ENCODE peak calls at places on chromosomes 16 and 17, in nine cellular contexts. N is transverse colon, M is prostate gland, T is type B pancreatic cell, I is fibroblast of pulmonary artery, E is ascending aorta, K is left lung, R is sigmoid colon, Z is heart right ventricle. L is an unnamed sample.

GRCh38 chr17:6365187-6365943 is 69.6 kb downstream of the AIPL1 start:
- DNase-seq in N (no peak), M (no peak), T (peak), I (peak), E (no peak), K (no peak), R (no peak), Z (no peak), L (no peak)

GRCh38 chr16:58499092-58499511 is 841 bp upstream of the NDRG4 start:
- DNase-seq in N (no peak), M (no peak), T (no peak), I (no peak), E (no peak), K (no peak), R (peak), Z (no peak), L (no peak)

GRCh38 chr17:38743556-38744171 is 4.5 kb downstream of the PCGF2 start:
- DNase-seq in N (no peak), M (no peak), T (no peak), I (no peak), E (no peak), K (no peak), R (no peak), Z (no peak), L (no peak)

GRCh38 chr17:44842748-44843147 is 4.9 kb upstream of the HIGD1B start:
- DNase-seq in N (no peak), M (no peak), T (no peak), I (no peak), E (no peak), K (no peak), R (no peak), Z (peak), L (no peak)

GRCh38 chr17:77948690-77949114 is 9.8 kb upstream of the TNRC6C start:
- DNase-seq in N (no peak), M (no peak), T (no peak), I (peak), E (peak), K (no peak), R (no peak), Z (peak), L (no peak)

GRCh38 chr17:61002316-61002736 is 324.7 kb downstream of the BCAS3 start:
- DNase-seq in N (no peak), M (no peak), T (no peak), I (peak), E (no peak), K (no peak), R (no peak), Z (no peak), L (peak)

GRCh38 chr17:18228176-18228682 is 2.8 kb downstream of the LLGL1 start:
- DNase-seq in N (no peak), M (no peak), T (no peak), I (no peak), E (no peak), K (no peak), R (no peak), Z (no peak), L (no peak)

GRCh38 chr17:71313866-71314265 is 807.0 kb upstream of the SOX9 start:
- DNase-seq in N (no peak), M (no peak), T (no peak), I (no peak), E (no peak), K (no peak), R (no peak), Z (no peak), L (no peak)

GRCh38 chr17:72445055-72445991 is 324.5 kb downstream of the SOX9 start:
- DNase-seq in N (peak), M (no peak), T (no peak), I (no peak), E (no peak), K (no peak), R (no peak), Z (no peak), L (no peak)

GRCh38 chr17:67549787-67550186 is 167.9 kb upstream of the NOL11 start:
- DNase-seq in N (no peak), M (no peak), T (no peak), I (peak), E (no peak), K (no peak), R (peak), Z (peak), L (no peak)

GRCh38 chr17:10041916-10042588 is 137.0 kb upstream of the RCVRN start:
- DNase-seq in N (no peak), M (no peak), T (no peak), I (no peak), E (no peak), K (no peak), R (no peak), Z (no peak), L (no peak)

GRCh38 chr16:88639231-88640038 is 1.1 kb downstream of the IL17C start:
- DNase-seq in N (peak), M (no peak), T (no peak), I (no peak), E (no peak), K (no peak), R (no peak), Z (no peak), L (no peak)

GRCh38 chr17:49575524-49576120 is at the start of gene NXPH3:
- DNase-seq in N (peak), M (peak), T (peak), I (peak), E (peak), K (peak), R (peak), Z (peak), L (peak)

GRCh38 chr16:65702707-65703402 is 581.0 kb upstream of the CDH11 start:
- DNase-seq in N (no peak), M (no peak), T (no peak), I (no peak), E (no peak), K (no peak), R (no peak), Z (no peak), L (no peak)

GRCh38 chr16:65700599-65700998 is 578.7 kb upstream of the CDH11 start:
- DNase-seq in N (no peak), M (no peak), T (no peak), I (peak), E (no peak), K (no peak), R (no peak), Z (no peak), L (no peak)

GRCh38 chr16:65698943-65699342 is 577.1 kb upstream of the CDH11 start:
- DNase-seq in N (no peak), M (no peak), T (no peak), I (peak), E (no peak), K (no peak), R (no peak), Z (no peak), L (no peak)

GRCh38 chr16:65697516-65697915 is 575.7 kb upstream of the CDH11 start:
- DNase-seq in N (no peak), M (no peak), T (no peak), I (no peak), E (no peak), K (no peak), R (no peak), Z (no peak), L (no peak)

GRCh38 chr16:65697061-65697460 is 575.2 kb upstream of the CDH11 start:
- DNase-seq in N (no peak), M (no peak), T (no peak), I (peak), E (no peak), K (no peak), R (no peak), Z (no peak), L (no peak)
- TF ChIP-seq CTCF in N (no peak), M (no peak), T (no peak), I (peak), E (no peak), K (no peak), R (no peak), Z (no peak), L (no peak)

GRCh38 chr17:80244871-80245509 is 15.7 kb upstream of the RNF213 start:
- DNase-seq in N (no peak), M (no peak), T (no peak), I (no peak), E (no peak), K (no peak), R (no peak), Z (no peak), L (no peak)
- TF ChIP-seq CTCF in N (no peak), M (no peak), T (no peak), I (no peak), E (no peak), K (no peak), R (no peak), Z (no peak), L (no peak)

GRCh38 chr16:85440744-85441143 is 172.4 kb upstream of the GSE1 start:
- DNase-seq in N (no peak), M (no peak), T (no peak), I (no peak), E (no peak), K (no peak), R (no peak), Z (no peak), L (no peak)

GRCh38 chr16:85443531-85443930 is 169.6 kb upstream of the GSE1 start:
- DNase-seq in N (no peak), M (no peak), T (no peak), I (no peak), E (no peak), K (no peak), R (no peak), Z (no peak), L (no peak)

GRCh38 chr16:85443116-85443515 is 170.0 kb upstream of the GSE1 start:
- DNase-seq in N (no peak), M (no peak), T (no peak), I (no peak), E (no peak), K (no peak), R (no peak), Z (no peak), L (no peak)

GRCh38 chr16:85441890-85442670 is 171.0 kb upstream of the GSE1 start:
- DNase-seq in N (no peak), M (no peak), T (no peak), I (no peak), E (no peak), K (no peak), R (no peak), Z (no peak), L (no peak)

GRCh38 chr16:85441189-85441889 is 171.8 kb upstream of the GSE1 start:
- DNase-seq in N (no peak), M (no peak), T (no peak), I (no peak), E (no peak), K (no peak), R (no peak), Z (no peak), L (no peak)
- TF ChIP-seq CTCF in N (no peak), M (no peak), T (no peak), I (no peak), E (no peak), K (no peak), R (no peak), Z (no peak), L (peak)

GRCh38 chr17:7634384-7634783 is 4.4 kb downstream of the SHBG start:
- DNase-seq in N (no peak), M (no peak), T (no peak), I (peak), E (no peak), K (no peak), R (no peak), Z (peak), L (no peak)
- TF ChIP-seq CTCF in N (peak), M (peak), T (peak), I (peak), E (no peak), K (peak), R (no peak), Z (peak), L (peak)

GRCh38 chr16:5633845-5634440 is 536.3 kb upstream of the EEF2KMT start:
- DNase-seq in N (no peak), M (no peak), T (no peak), I (peak), E (no peak), K (no peak), R (no peak), Z (no peak), L (peak)
- TF ChIP-seq CTCF in N (peak), M (no peak), T (peak), I (peak), E (no peak), K (peak), R (no peak), Z (peak), L (peak)

GRCh38 chr17:37642706-37643105 is 540 bp downstream of the DDX52 start:
- DNase-seq in N (no peak), M (no peak), T (no peak), I (peak), E (no peak), K (no peak), R (no peak), Z (no peak), L (no peak)
- TF ChIP-seq CTCF in N (no peak), M (no peak), T (no peak), I (no peak), E (no peak), K (no peak), R (no peak), Z (no peak), L (no peak)

GRCh38 chr17:80826346-80826954 is 165.2 kb upstream of the CHMP6 start:
- DNase-seq in N (no peak), M (no peak), T (no peak), I (no peak), E (peak), K (peak), R (peak), Z (no peak), L (no peak)

GRCh38 chr17:80825471-80826345 is 165.9 kb upstream of the CHMP6 start:
- DNase-seq in N (no peak), M (no peak), T (no peak), I (no peak), E (peak), K (peak), R (peak), Z (no peak), L (no peak)

GRCh38 chr17:80827646-80828643 is 163.7 kb upstream of the CHMP6 start:
- DNase-seq in N (no peak), M (no peak), T (no peak), I (no peak), E (peak), K (peak), R (peak), Z (no peak), L (no peak)

GRCh38 chr17:80829166-80829813 is 162.4 kb upstream of the CHMP6 start:
- DNase-seq in N (no peak), M (no peak), T (no peak), I (no peak), E (peak), K (peak), R (peak), Z (no peak), L (no peak)

DNA sequence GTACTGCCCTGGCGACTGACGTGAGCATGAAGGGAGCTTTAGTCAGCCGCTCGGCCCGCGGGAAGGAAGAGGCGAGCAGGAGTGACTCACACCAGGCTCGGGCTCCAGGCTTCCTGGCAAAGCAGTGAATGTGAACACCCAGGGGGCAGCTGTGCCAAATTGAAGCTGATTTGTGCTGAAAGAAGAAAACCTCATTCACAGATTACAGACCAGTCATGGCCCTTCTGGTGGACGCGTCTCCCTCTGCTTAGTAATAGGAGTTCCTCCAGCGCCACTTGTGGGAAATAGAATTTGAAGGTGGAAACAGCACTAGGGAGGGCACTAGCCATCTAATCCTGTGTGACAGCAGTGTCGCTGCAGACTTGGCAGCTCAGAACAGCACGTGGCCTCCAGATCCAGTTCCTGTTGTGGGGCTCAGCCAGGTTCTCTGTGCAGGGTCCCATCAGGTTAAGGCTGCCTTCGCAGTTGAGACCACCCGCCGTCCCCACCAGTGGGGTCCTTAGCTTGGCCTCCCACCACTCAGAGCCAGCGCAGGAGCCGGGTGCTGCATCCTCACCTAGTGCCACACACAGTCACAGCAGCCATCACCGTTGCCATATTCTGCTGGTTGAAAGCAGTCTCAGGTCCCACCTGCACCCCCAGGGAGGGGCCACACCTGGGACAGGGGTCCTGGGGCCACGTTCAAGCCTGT is 164.5 kb upstream of the CHMP6 start:
- DNase-seq in N (no peak), M (no peak), T (no peak), I (peak), E (peak), K (peak), R (peak), Z (peak), L (no peak)
- TF ChIP-seq CTCF in N (no peak), M (no peak), T (no peak), I (peak), E (no peak), K (no peak), R (no peak), Z (no peak), L (no peak)